ENCODE peak calls at places on chromosome 1, in nine cellular contexts. C is PC-3, G is Caco-2, K is IMR-90, V is suprapubic skin, Y is adrenal gland, Q is uterus, S is transverse colon, B is H7. E is an unnamed sample. For H3K27me3, the result is how much of the 10 kb centered on the place peaks cover.

GRCh38 chr1:228691926-228692325 is 43.4 kb upstream of the RHOU start:
- DNase-seq in B (peak), G (peak), S (peak), C (peak), Y (no peak), V (no peak), K (peak), Q (no peak), E (peak)

GRCh38 chr1:17998889-17999288 is 108.7 kb upstream of the IGSF21 start:
- DNase-seq in K (peak), B (no peak), C (peak), V (no peak), Y (no peak), S (no peak), G (peak), Q (no peak), E (peak)

GRCh38 chr1:54812801-54813478 is 11.8 kb upstream of the TTC22 start:
- DNase-seq in Q (no peak), K (no peak), V (peak), S (no peak), B (peak), C (no peak), Y (no peak), G (no peak), E (no peak)

GRCh38 chr1:228180271-228180987 is 14.8 kb downstream of the IBA57 start:
- DNase-seq in Q (no peak), Y (no peak), B (peak), K (no peak), S (no peak), C (peak), G (no peak), V (peak), E (no peak)

GRCh38 chr1:156382561-156382960 is 13.6 kb downstream of the RHBG start:
- DNase-seq in G (no peak), V (no peak), C (peak), Y (no peak), S (no peak), K (no peak), Q (no peak), B (no peak), E (no peak)

GRCh38 chr1:2985121-2985561 is 36.1 kb upstream of the ACTRT2 start:
- DNase-seq in B (no peak), Y (no peak), Q (no peak), K (no peak), S (no peak), G (no peak), C (no peak), V (peak), E (peak)

GRCh38 chr1:65942476-65942875 is 149.8 kb downstream of the PDE4B start:
- DNase-seq in K (no peak), V (no peak), B (no peak), G (no peak), S (no peak), Y (no peak), C (no peak), Q (no peak), E (no peak)

GRCh38 chr1:7983086-7983778 is 21.7 kb downstream of the PARK7 start:
- DNase-seq in G (no peak), B (no peak), Y (peak), Q (no peak), C (no peak), K (no peak), S (no peak), V (no peak), E (no peak)

GRCh38 chr1:15393475-15394260 is 16.0 kb upstream of the EFHD2 start:
- DNase-seq in Y (no peak), G (no peak), B (peak), S (no peak), Q (no peak), C (no peak), V (no peak), K (no peak), E (no peak)
- H3K4me3 ChIP-seq in Y (no peak), G (no peak), B (no peak), S (no peak), Q (no peak), C (no peak), V (no peak), K (no peak), E (no peak)

GRCh38 chr1:30844631-30845030 is 63.9 kb downstream of the SDC3 start:
- DNase-seq in C (no peak), S (no peak), Q (no peak), V (no peak), B (peak), G (no peak), Y (no peak), K (no peak), E (no peak)
- H3K27me3 ChIP-seq in C (under half), S (under half), Q (under half), V (under half), B (under half), G (under half), Y (under half), K (under half), E (half or more)

DNA sequence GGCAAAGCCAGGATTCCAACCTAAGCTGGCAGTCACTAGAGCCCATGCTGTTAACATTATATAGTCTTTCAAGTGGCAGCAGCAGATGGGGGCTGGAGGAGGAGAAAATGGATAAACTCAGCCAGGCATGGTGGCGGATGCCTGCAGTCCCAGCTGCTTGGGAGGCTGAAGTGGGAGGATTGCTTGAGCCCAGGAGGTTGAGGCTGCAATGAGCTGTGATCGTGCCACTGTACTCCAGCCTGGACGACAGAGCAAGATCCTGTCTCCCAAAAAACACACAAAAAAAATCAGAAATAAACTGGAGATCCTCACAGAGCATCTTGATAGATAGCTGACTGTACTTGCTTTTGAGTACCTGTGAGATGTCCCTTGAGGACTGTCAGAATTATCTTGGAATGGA is 13.4 kb upstream of the WDR26 start:
- DNase-seq in C (no peak), Y (no peak), Q (no peak), S (no peak), K (no peak), B (no peak), V (no peak), G (no peak), E (no peak)
- H3K4me3 ChIP-seq in C (no peak), Y (no peak), Q (no peak), S (no peak), K (no peak), B (no peak), V (no peak), G (no peak), E (no peak)

GRCh38 chr1:151980287-151981177 is 13.1 kb downstream of the S100A10 start:
- DNase-seq in Q (peak), Y (peak), G (peak), K (peak), B (no peak), S (peak), C (peak), V (no peak), E (no peak)
- H3K27me3 ChIP-seq in Q (under half), Y (under half), G (under half), K (under half), B (under half), S (under half), C (under half), V (under half), E (under half)

GRCh38 chr1:56506951-56507437 is 72.4 kb downstream of the PLPP3 start:
- DNase-seq in V (no peak), K (no peak), C (no peak), Y (no peak), Q (no peak), G (no peak), B (no peak), S (no peak), E (no peak)

GRCh38 chr1:56508523-56508983 is 70.8 kb downstream of the PLPP3 start:
- DNase-seq in Q (no peak), Y (peak), S (peak), K (peak), G (peak), B (no peak), C (peak), V (peak), E (peak)

GRCh38 chr1:56507925-56508522 is 71.3 kb downstream of the PLPP3 start:
- DNase-seq in Y (no peak), G (no peak), K (no peak), V (no peak), Q (no peak), C (no peak), B (no peak), S (no peak), E (no peak)

GRCh38 chr1:56505792-56506191 is 73.6 kb downstream of the PLPP3 start:
- DNase-seq in K (no peak), G (no peak), Y (no peak), V (no peak), B (no peak), S (no peak), Q (no peak), C (no peak), E (no peak)

DNA sequence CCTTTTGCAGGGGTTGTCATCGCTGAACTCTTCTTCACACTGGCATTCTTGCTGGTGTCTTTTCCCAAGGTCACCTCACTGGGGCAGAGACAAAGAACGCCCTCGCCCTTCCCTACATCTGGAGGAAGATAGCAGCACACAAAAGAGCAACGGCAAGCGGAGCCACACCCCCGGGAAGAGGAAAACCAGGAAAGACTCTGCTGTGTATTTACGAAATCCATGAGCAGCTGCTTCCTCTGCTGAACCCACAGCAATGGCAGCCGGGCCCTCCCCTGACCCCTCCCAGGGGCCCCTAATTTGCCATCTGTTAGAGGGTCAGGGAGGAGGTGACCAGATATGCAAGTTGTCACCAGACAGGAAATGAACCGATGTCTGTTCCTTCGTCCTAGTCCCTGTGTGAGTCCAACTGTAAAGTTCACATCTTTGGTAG is 73.0 kb downstream of the PLPP3 start:
- DNase-seq in G (no peak), C (no peak), V (no peak), K (no peak), S (peak), Q (peak), Y (peak), B (no peak), E (no peak)
- H3K4me3 ChIP-seq in G (no peak), C (no peak), V (no peak), K (no peak), S (no peak), Q (no peak), Y (no peak), B (no peak), E (no peak)

E was measured in adipocyte.